ENCODE peak calls at places on chromosomes 12 and 14, in five cellular contexts. U is H7, A is omental fat pad, I is ELR, V is COR-L47. Z is an unnamed sample.

GRCh38 chr12:79329933-79330332 is 360.8 kb downstream of the PAWR start:
- DNase-seq in U (no peak), A (no peak), I (peak; percentile 29), V (no peak), Z (peak; percentile 16)

GRCh38 chr14:53144244-53144643 is 8.9 kb downstream of the DDHD1 start:
- DNase-seq in U (no peak), A (no peak), I (no peak), V (no peak), Z (no peak)

GRCh38 chr12:32894566-32894965 is 2.0 kb downstream of the PKP2 start:
- DNase-seq in U (no peak), A (no peak), I (no peak), V (no peak), Z (no peak)

GRCh38 chr12:48125985-48126384 is 6.8 kb downstream of the PFKM start:
- DNase-seq in U (no peak), A (no peak), I (no peak), V (no peak), Z (no peak)

GRCh38 chr14:32078030-32078793 is 1.1 kb downstream of the ARHGAP5 start:
- DNase-seq in U (peak; percentile 27), A (no peak), I (peak; percentile 53), V (peak; percentile 19), Z (peak; percentile 39)

GRCh38 chr14:105502446-105503295 is 11.6 kb downstream of the TEDC1 start:
- DNase-seq in U (peak; percentile 60), A (no peak), I (no peak), V (no peak), Z (no peak)

GRCh38 chr14:87522575-87522974 is 470.4 kb downstream of the GALC start:
- DNase-seq in U (peak; percentile 5), A (no peak), I (no peak), V (no peak), Z (no peak)

GRCh38 chr12:94553130-94553519 is 93.5 kb upstream of the CEP83 start:
- DNase-seq in U (no peak), A (no peak), I (peak; percentile 93), V (no peak), Z (peak; percentile 71)

GRCh38 chr12:47819902-47820630 is at the start of gene HDAC7:
- DNase-seq in U (peak; percentile 98), A (peak; percentile 62), I (peak; percentile 84), V (peak; percentile 35), Z (peak; percentile 91)

GRCh38 chr14:92437729-92438280 is 75.8 kb upstream of the RIN3 start:
- DNase-seq in U (no peak), A (no peak), I (no peak), V (no peak), Z (no peak)

GRCh38 chr12:62719027-62719426 is 215.9 kb downstream of the PPM1H start:
- DNase-seq in U (no peak), A (no peak), I (no peak), V (no peak), Z (no peak)

GRCh38 chr12:66176105-66176504 is 6.3 kb upstream of the TMBIM4 start:
- DNase-seq in U (no peak), A (no peak), I (no peak), V (no peak), Z (peak; percentile 65)

Z was measured in fibroblast of gingiva.